ENCODE peak calls at places on chromosomes 3 and 15, in nine cellular contexts. Z is PC-3, G is lower lobe of right lung, T is PC-9, W is H9, N is left ventricle myocardium inferior, A is GM12878, Y is cardiac muscle cell, B is mammary epithelial cell. V is an unnamed sample. For H3K4me1, the result is how much of the 10 kb centered on the place peaks cover.

GRCh38 chr3:98884675-98885371 is 16.7 kb downstream of the DCBLD2 start:
- DNase-seq in Z (no peak), G (no peak), T (no peak), W (no peak), N (no peak), A (no peak), Y (no peak), B (no peak), V (no peak)

GRCh38 chr15:48266029-48266428 is 59.9 kb downstream of the SLC12A1 start:
- DNase-seq in Z (peak), G (no peak), T (no peak), W (no peak), N (no peak), A (no peak), Y (no peak), B (peak), V (peak)

GRCh38 chr3:163587342-163587741 is 1491.0 kb downstream of the SI start:
- DNase-seq in Z (peak), G (no peak), T (peak), W (no peak), N (no peak), A (no peak), Y (no peak), B (no peak), V (no peak)

GRCh38 chr3:52345521-52346110 is 29.5 kb downstream of the DNAH1 start:
- DNase-seq in Z (peak), G (no peak), T (no peak), W (no peak), N (no peak), A (no peak), Y (no peak), B (no peak), V (no peak)

GRCh38 chr15:35911052-35911780 is 365.3 kb upstream of the DPH6 start:
- DNase-seq in Z (no peak), G (no peak), T (no peak), W (no peak), N (peak), A (no peak), Y (no peak), B (no peak), V (no peak)

GRCh38 chr3:153785901-153786300 is 335.3 kb upstream of the ARHGEF26 start:
- DNase-seq in Z (peak), G (no peak), T (no peak), W (peak), N (no peak), A (no peak), Y (no peak), B (no peak), V (no peak)

GRCh38 chr3:123396171-123397049 is 52.5 kb downstream of the ADCY5 start:
- DNase-seq in Z (no peak), G (no peak), T (no peak), W (no peak), N (no peak), A (no peak), Y (no peak), B (peak), V (peak)

GRCh38 chr3:163071684-163072083 is 1575.1 kb downstream of the OTOL1 start:
- DNase-seq in Z (peak), G (no peak), T (no peak), W (no peak), N (no peak), A (no peak), Y (no peak), B (peak), V (no peak)

GRCh38 chr3:58231666-58232065 is 5.9 kb upstream of the ABHD6 start:
- DNase-seq in Z (no peak), G (no peak), T (no peak), W (no peak), N (no peak), A (no peak), Y (no peak), B (no peak), V (no peak)

GRCh38 chr3:65785065-65785645 is 253.6 kb downstream of the MAGI1 start:
- DNase-seq in Z (peak), G (no peak), T (peak), W (no peak), N (no peak), A (no peak), Y (peak), B (peak), V (peak)

GRCh38 chr15:49688135-49688790 is 67.4 kb downstream of the DTWD1 start:
- DNase-seq in Z (no peak), G (no peak), T (no peak), W (no peak), N (no peak), A (no peak), Y (no peak), B (no peak), V (no peak)

GRCh38 chr3:45566951-45567411 is 27.6 kb upstream of the LIMD1 start:
- DNase-seq in Z (no peak), G (no peak), T (no peak), W (no peak), N (no peak), A (no peak), Y (no peak), B (no peak), V (no peak)

GRCh38 chr3:126983276-126983652 is 349 bp downstream of the PLXNA1 start:
- DNase-seq in Z (no peak), G (no peak), T (no peak), W (no peak), N (no peak), A (no peak), Y (peak), B (no peak), V (no peak)

GRCh38 chr3:177618873-177619771 is 421.8 kb upstream of the TBL1XR1 start:
- DNase-seq in Z (peak), G (no peak), T (peak), W (no peak), N (no peak), A (no peak), Y (no peak), B (peak), V (peak)

GRCh38 chr3:129954509-129954908 is 20.0 kb upstream of the TRH start:
- DNase-seq in Z (no peak), G (no peak), T (no peak), W (no peak), N (no peak), A (no peak), Y (no peak), B (no peak), V (no peak)

GRCh38 chr3:141876381-141876890 is at the start of gene ATP1B3:
- DNase-seq in Z (peak), G (peak), T (peak), W (peak), N (peak), A (peak), Y (peak), B (peak), V (peak)

GRCh38 chr15:90086868-90087268 is 15.4 kb downstream of the IDH2 start:
- DNase-seq in Z (peak), G (no peak), T (no peak), W (peak), N (no peak), A (no peak), Y (no peak), B (peak), V (no peak)

GRCh38 chr3:187955076-187955952 is 198.6 kb upstream of the LPP start:
- DNase-seq in Z (peak), G (no peak), T (peak), W (no peak), N (no peak), A (no peak), Y (no peak), B (peak), V (no peak)

GRCh38 chr3:54817628-54818027 is 110.2 kb downstream of the LRTM1 start:
- DNase-seq in Z (no peak), G (no peak), T (no peak), W (no peak), N (no peak), A (no peak), Y (no peak), B (peak), V (peak)

GRCh38 chr3:160477750-160478149 is 28.2 kb upstream of the TRIM59 start:
- DNase-seq in Z (no peak), G (no peak), T (no peak), W (no peak), N (no peak), A (no peak), Y (peak), B (no peak), V (no peak)

GRCh38 chr3:47664519-47664918 is 85.9 kb upstream of the CSPG5 start:
- DNase-seq in Z (peak), G (no peak), T (no peak), W (no peak), N (no peak), A (no peak), Y (peak), B (no peak), V (no peak)

GRCh38 chr3:47666118-47666517 is 87.5 kb upstream of the CSPG5 start:
- DNase-seq in Z (no peak), G (no peak), T (no peak), W (no peak), N (no peak), A (no peak), Y (no peak), B (no peak), V (no peak)

GRCh38 chr3:47663630-47664240 is 85.1 kb upstream of the CSPG5 start:
- DNase-seq in Z (no peak), G (no peak), T (no peak), W (no peak), N (no peak), A (no peak), Y (no peak), B (no peak), V (no peak)

DNA sequence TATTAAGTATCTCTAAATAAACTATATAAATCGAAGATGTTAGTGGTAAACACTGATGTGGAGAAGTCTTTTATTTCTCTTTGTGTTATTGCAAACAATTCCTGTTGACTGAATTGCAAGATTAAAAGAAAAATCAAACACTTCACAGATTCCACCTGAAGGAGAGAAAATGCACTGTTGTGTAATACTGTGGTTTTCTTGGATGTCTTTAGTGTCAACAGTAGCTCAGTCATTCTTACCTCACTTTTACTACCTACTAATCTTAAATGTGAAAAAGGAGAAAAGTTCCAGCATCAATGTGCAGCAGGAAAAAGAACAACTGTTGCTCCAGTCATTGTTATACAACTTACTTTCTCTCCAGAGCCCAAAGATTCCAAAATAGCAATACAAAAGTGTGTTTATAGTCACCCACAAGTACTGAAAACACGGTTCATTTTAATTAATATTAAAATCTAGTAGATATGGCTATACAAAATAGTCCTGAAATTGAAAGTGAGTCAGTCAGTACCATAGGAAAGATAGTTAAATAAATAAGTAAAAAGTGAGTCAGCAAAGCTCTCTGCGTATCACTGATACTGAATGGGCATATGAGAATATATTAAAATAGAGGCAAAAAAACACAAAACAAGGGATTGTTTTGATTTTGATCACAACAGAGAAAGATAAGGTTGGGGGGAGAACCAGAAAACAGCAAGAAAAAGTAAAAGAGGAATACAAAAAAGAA is 90.5 kb upstream of the CSPG5 start:
- DNase-seq in Z (peak), G (no peak), T (peak), W (no peak), N (no peak), A (no peak), Y (no peak), B (peak), V (peak)
- H3K4me1 ChIP-seq in Z (under half), G (under half), T (under half), W (under half), N (under half), A (under half), Y (under half), B (under half), V (under half)

GRCh38 chr15:73631915-73632669 is 1.1 kb downstream of the NPTN start:
- DNase-seq in Z (peak), G (no peak), T (no peak), W (peak), N (no peak), A (no peak), Y (peak), B (peak), V (no peak)
- H3K4me1 ChIP-seq in Z (half or more), G (half or more), T (half or more), W (under half), N (half or more), A (under half), Y (under half), B (under half), V (half or more)

GRCh38 chr3:63899997-63900396 is 12.2 kb downstream of the SCAANT1 start:
- DNase-seq in Z (no peak), G (no peak), T (no peak), W (no peak), N (no peak), A (no peak), Y (no peak), B (no peak), V (no peak)

GRCh38 chr3:63895422-63896189 is 16.6 kb downstream of the SCAANT1 start:
- DNase-seq in Z (no peak), G (no peak), T (no peak), W (no peak), N (no peak), A (no peak), Y (no peak), B (no peak), V (no peak)

GRCh38 chr3:63892773-63893352 is 19.3 kb downstream of the SCAANT1 start:
- DNase-seq in Z (no peak), G (no peak), T (no peak), W (no peak), N (no peak), A (no peak), Y (no peak), B (no peak), V (no peak)

GRCh38 chr3:63900459-63900858 is 11.7 kb downstream of the SCAANT1 start:
- DNase-seq in Z (no peak), G (no peak), T (no peak), W (no peak), N (no peak), A (no peak), Y (peak), B (no peak), V (no peak)

GRCh38 chr3:63896332-63897034 is 15.7 kb downstream of the SCAANT1 start:
- DNase-seq in Z (no peak), G (no peak), T (no peak), W (no peak), N (no peak), A (no peak), Y (no peak), B (no peak), V (no peak)
- H3K4me1 ChIP-seq in Z (under half), G (under half), T (under half), W (under half), N (under half), A (under half), Y (under half), B (under half), V (under half)

DNA sequence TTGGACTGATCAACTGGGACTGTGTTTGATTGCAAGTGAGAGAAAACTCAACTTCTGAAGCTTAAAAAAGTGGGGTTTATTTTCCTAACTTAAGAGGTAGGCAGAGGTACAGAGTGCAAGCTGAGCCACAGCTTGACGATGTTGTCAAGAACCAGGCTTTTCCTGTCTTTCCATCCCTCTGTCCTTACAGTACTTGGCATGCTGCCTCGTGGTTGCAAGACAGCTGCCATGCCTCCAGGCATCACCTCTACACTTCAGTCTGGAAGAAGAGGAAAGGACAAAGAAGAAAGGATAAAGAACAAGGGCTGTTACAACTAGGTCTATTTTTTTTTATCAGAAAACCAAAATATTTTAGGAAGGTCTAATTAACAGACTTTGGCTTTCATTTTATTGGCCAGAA is 51.8 kb upstream of the GALNT15 start:
- DNase-seq in Z (peak), G (no peak), T (no peak), W (no peak), N (no peak), A (no peak), Y (no peak), B (peak), V (peak)
- H3K4me1 ChIP-seq in Z (under half), G (under half), T (under half), W (under half), N (under half), A (under half), Y (under half), B (under half), V (under half)

GRCh38 chr3:46927718-46928073 is 48.8 kb downstream of the CCDC12 start:
- DNase-seq in Z (no peak), G (no peak), T (no peak), W (no peak), N (no peak), A (no peak), Y (no peak), B (no peak), V (no peak)

GRCh38 chr3:46926871-46927717 is 49.5 kb downstream of the CCDC12 start:
- DNase-seq in Z (no peak), G (peak), T (no peak), W (no peak), N (no peak), A (peak), Y (no peak), B (no peak), V (no peak)

GRCh38 chr3:46929324-46929723 is 47.2 kb downstream of the CCDC12 start:
- DNase-seq in Z (no peak), G (peak), T (no peak), W (no peak), N (peak), A (no peak), Y (no peak), B (no peak), V (no peak)

GRCh38 chr3:46926447-46926846 is 48.9 kb downstream of the PTH1R start:
- DNase-seq in Z (no peak), G (peak), T (no peak), W (no peak), N (no peak), A (no peak), Y (no peak), B (no peak), V (no peak)

GRCh38 chr3:46928297-46928696 is 48.2 kb downstream of the CCDC12 start:
- DNase-seq in Z (no peak), G (no peak), T (no peak), W (no peak), N (no peak), A (peak), Y (no peak), B (no peak), V (no peak)
- H3K4me1 ChIP-seq in Z (under half), G (half or more), T (under half), W (under half), N (half or more), A (half or more), Y (under half), B (under half), V (under half)

GRCh38 chr3:192887047-192887446 is 30.6 kb downstream of the MB21D2 start:
- DNase-seq in Z (peak), G (no peak), T (no peak), W (no peak), N (no peak), A (no peak), Y (no peak), B (no peak), V (peak)
- H3K4me1 ChIP-seq in Z (half or more), G (under half), T (half or more), W (under half), N (under half), A (under half), Y (under half), B (under half), V (half or more)

DNA sequence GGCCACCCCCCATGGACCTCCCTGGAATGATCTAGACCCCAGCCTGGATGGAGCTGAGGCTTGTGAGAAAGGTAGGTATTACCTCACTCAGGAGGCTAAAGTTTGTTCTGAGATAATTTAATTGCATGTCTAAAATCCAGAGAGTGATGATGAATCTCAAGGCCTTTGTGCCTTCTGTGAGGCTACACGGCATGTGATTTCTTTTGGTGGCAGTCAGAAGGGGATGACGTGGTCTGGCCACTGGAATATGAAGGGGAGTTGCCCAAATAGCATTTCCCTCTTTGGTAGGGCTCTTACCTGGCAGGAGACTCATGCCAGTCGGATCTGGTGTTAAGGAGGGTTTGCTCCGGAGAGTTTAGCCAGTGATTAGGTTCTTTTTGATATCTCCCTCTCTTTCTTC is 2.5 kb downstream of the BAHD1 start:
- DNase-seq in Z (no peak), G (no peak), T (no peak), W (no peak), N (no peak), A (no peak), Y (no peak), B (no peak), V (no peak)
- H3K4me1 ChIP-seq in Z (under half), G (half or more), T (under half), W (under half), N (half or more), A (under half), Y (under half), B (under half), V (under half)

V was measured in foreskin keratinocyte.